ENCODE peak calls at places on chromosomes 13 and 19, in five cellular contexts. N is esophagus squamous epithelium, F is Peyer's patch, U is IMR-90, E is lower leg skin. L is an unnamed sample.

GRCh38 chr19:46863818-46864629 is 3.2 kb downstream of the ARHGAP35 start:
- DNase-seq in N (no peak), F (peak; percentile 48), U (peak; percentile 61), E (peak; percentile 75), L (no peak)

GRCh38 chr13:84255226-84255625 is 373.0 kb upstream of the SLITRK1 start:
- DNase-seq in N (no peak), F (no peak), U (no peak), E (no peak), L (no peak)

GRCh38 chr19:1390594-1391423 is 7.1 kb downstream of the NDUFS7 start:
- DNase-seq in N (no peak), F (no peak), U (no peak), E (no peak), L (no peak)

GRCh38 chr13:113581871-113582270 is 2.7 kb upstream of the TFDP1 start:
- DNase-seq in N (no peak), F (peak; percentile 4), U (no peak), E (peak; percentile 8), L (no peak)

GRCh38 chr13:105105471-105105870 is 1430.0 kb downstream of the EFNB2 start:
- DNase-seq in N (no peak), F (no peak), U (no peak), E (no peak), L (no peak)

GRCh38 chr19:53374743-53375142 is 9.2 kb downstream of the ZNF525 start:
- DNase-seq in N (no peak), F (no peak), U (no peak), E (no peak), L (no peak)

GRCh38 chr19:33628921-33629825 is 7.4 kb downstream of the CHST8 start:
- DNase-seq in N (no peak), F (peak; percentile 13), U (no peak), E (peak; percentile 74), L (no peak)

GRCh38 chr19:42086770-42087550 is 11.0 kb downstream of the ZNF574 start:
- DNase-seq in N (no peak), F (no peak), U (no peak), E (no peak), L (no peak)

GRCh38 chr13:109747524-109747923 is 38.9 kb downstream of the IRS2 start:
- DNase-seq in N (no peak), F (peak; percentile 7), U (no peak), E (no peak), L (no peak)

GRCh38 chr13:113452942-113453901 is at the start of gene ADPRHL1:
- DNase-seq in N (no peak), F (no peak), U (no peak), E (peak; percentile 70), L (no peak)

GRCh38 chr19:5066768-5067167 is 97.9 kb downstream of the KDM4B start:
- DNase-seq in N (no peak), F (no peak), U (no peak), E (no peak), L (no peak)

GRCh38 chr19:13097331-13098258 is 5.1 kb downstream of the LYL1 start:
- DNase-seq in N (no peak), F (peak; percentile 70), U (no peak), E (no peak), L (no peak)
- TF ChIP-seq POLR2A in N (no peak), F (no peak), U (no peak), E (no peak), L (no peak)

GRCh38 chr19:29811125-29812079 is at the start of gene CCNE1:
- DNase-seq in N (peak; percentile 32), F (peak; percentile 97), U (peak; percentile 74), E (peak; percentile 97), L (peak; percentile 96)
- TF ChIP-seq POLR2A in N (no peak), F (peak; percentile 29), U (no peak), E (no peak), L (peak; percentile 65)

DNA sequence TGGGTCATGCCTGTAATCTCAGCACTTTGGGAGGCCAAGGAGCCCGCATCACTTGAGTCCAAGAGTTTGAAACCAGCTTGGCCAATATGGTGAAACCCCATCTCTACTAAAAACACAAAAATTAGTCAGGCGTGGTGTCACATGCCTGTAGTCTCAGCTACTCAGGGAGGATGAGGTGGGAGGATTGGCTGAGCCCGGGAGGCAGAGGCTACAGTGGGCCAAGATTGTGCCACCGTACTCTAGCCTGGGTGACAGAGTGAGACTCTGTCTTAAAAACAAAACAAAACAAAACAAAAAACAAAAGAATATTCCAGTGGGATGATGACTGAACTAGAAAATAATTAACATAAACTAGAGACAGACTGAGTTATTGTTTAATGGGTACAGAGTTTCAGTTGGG is 81.7 kb upstream of the ABCC4 start:
- DNase-seq in N (no peak), F (no peak), U (no peak), E (no peak), L (no peak)
- TF ChIP-seq POLR2A in N (no peak), F (no peak), U (no peak), E (no peak), L (no peak)

GRCh38 chr19:7535035-7535992 is at the start of gene PNPLA6:
- DNase-seq in N (peak; percentile 68), F (peak; percentile 98), U (peak; percentile 92), E (peak; percentile 99), L (peak; percentile 94)
- TF ChIP-seq POLR2A in N (peak; percentile 30), F (peak; percentile 75), U (no peak), E (no peak), L (peak; percentile 57)

DNA sequence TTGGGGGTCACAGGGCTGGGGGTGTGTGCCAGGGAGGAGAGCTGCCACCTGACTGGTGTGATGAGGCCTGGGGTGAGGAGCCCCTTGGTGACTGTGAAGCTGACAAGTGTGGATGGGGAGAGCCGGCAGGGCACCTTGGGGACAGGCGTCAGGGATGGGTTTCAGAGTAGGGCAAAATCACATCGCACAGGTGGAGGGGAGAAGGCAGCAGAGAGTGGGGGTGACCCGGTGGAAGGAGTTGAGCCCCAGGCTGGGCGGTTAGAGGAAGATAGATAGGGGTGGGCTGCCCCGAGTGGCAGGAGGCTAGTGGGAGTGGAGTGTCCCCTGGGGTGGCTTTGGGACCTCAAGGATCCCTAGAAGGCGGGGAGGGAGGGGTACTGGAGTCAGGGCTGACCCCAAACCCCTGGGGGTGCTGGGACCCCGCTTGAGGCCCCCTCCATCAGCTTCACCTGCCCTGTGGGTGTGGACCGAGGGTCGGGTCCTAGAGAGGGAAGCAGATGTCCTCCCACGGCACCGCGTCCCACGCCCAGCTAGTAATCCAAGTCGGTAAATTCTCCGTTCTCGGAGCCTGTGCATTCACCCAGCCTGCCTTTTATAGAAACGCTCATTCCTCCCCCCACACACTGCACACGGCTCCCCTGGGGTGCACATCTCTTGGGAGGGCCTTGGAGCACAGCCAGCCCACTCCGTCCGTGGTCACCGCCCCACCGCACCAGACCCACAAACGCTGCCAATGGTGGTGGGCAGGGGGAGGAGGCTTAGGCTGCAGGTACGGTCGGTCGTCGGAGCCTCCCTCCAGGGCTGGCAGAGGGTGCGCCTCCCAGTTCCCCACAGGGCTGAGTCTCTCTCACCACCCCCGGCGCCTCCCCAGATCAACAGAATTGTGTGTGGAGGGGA is 2.4 kb downstream of the CTXN1 start:
- DNase-seq in N (no peak), F (no peak), U (no peak), E (no peak), L (no peak)
- TF ChIP-seq POLR2A in N (no peak), F (no peak), U (no peak), E (no peak), L (no peak)

GRCh38 chr13:108306768-108307332 is 37.3 kb downstream of the TNFSF13B start:
- DNase-seq in N (no peak), F (no peak), U (no peak), E (no peak), L (no peak)
- TF ChIP-seq POLR2A in N (no peak), F (no peak), U (no peak), E (no peak), L (no peak)

DNA sequence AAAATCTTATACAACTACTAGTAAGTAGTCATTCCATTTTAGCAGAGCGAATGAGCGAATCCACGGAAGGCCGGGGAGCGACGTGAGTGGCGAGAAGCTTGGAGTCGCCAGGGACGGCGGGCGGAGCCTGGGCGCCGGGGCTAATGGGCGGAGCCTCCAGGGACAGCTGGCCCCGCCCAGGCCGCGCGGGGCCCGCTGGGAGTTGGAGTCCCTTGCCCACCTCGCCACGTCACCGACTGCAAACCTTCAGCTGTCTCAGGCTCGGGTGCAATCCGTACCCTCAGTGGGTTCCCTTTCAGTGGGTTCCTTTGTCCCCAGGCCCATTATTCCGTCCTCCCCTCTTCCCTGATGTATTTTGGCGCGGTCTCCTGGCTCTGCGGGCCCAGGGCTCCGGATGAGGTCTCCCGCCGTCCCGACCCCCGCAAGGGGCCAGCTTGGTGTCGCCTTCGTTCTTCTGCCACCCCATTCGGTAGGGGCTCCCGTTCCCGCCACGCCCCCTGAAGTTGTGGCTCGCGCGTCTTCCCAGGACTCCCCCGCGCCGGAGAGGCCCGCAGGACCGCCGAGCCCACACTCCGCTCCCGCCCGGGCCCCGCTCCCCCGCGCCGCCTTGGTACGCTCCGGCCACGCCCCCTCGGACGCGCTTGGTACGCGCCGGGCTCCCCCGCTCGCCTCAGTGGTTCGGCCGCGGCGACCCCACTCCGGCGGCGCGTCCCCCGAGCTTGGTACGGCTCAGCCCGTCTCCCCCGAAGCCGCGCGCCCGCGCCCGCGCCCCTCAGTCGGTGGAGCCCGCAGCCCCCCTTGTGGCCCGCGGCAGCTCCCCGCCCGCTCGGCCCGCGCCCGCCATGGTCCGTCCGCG is at the start of gene PTOV1:
- DNase-seq in N (peak; percentile 39), F (peak; percentile 96), U (peak; percentile 91), E (peak; percentile 98), L (peak; percentile 97)
- TF ChIP-seq POLR2A in N (peak; percentile 61), F (peak; percentile 81), U (peak; percentile 84), E (no peak), L (peak; percentile 76)

L was measured in H54.